ENCODE peak calls at places on chromosomes 1 and 21, in ten cellular contexts. Z is HFFc6; D is cardiac muscle cell; V is activated CD8-positive, alpha-beta memory T cell treated with anti-CD3 and anti-CD28 coated beads, Interleukin-2, amount 50 U/mL, for 48 hours; T is AG10803; Y is kidney; G is dorsolateral prefrontal cortex; P is A549; C is NCI-H345; I is KG1. F is an unnamed sample.

GRCh38 chr1:67135354-67135753 is 584 bp upstream of the C1orf141 start:
- DNase-seq in T (peak), Z (peak), I (no peak), Y (no peak), C (no peak), V (no peak), G (no peak), D (no peak), P (no peak), F (no peak)

GRCh38 chr1:8879348-8880067 is 1.0 kb upstream of the ENO1 start:
- DNase-seq in Y (no peak), D (no peak), T (no peak), G (no peak), V (no peak), C (no peak), P (no peak), I (peak), Z (no peak), F (no peak)

GRCh38 chr1:225304996-225305395 is 122.8 kb downstream of the LBR start:
- DNase-seq in V (no peak), T (no peak), D (no peak), P (no peak), I (no peak), Y (no peak), Z (no peak), C (no peak), G (no peak), F (no peak)

GRCh38 chr1:21909787-21910503 is 27.2 kb downstream of the HSPG2 start:
- DNase-seq in D (peak), Z (no peak), Y (peak), T (peak), G (no peak), C (no peak), P (no peak), V (peak), I (peak), F (no peak)

GRCh38 chr21:16176570-16176969 is 446.8 kb downstream of the USP25 start:
- DNase-seq in T (no peak), D (no peak), C (no peak), V (no peak), Y (no peak), G (no peak), Z (no peak), I (no peak), P (no peak), F (no peak)

GRCh38 chr21:17250651-17251294 is 262.1 kb upstream of the CXADR start:
- DNase-seq in G (no peak), C (peak), I (no peak), T (no peak), Z (no peak), P (no peak), Y (no peak), D (no peak), V (no peak), F (no peak)

GRCh38 chr1:219365435-219365834 is 191.8 kb downstream of the LYPLAL1 start:
- DNase-seq in G (no peak), I (no peak), T (no peak), C (no peak), D (no peak), V (no peak), Y (no peak), Z (no peak), P (no peak), F (no peak)

GRCh38 chr1:222454782-222455181 is 93.1 kb downstream of the HHIPL2 start:
- DNase-seq in V (no peak), Z (peak), Y (no peak), I (no peak), D (no peak), T (peak), C (no peak), P (no peak), G (no peak), F (no peak)

GRCh38 chr1:206788487-206789050 is 16.3 kb upstream of the IL10 start:
- DNase-seq in I (no peak), Y (no peak), T (peak), G (no peak), V (no peak), D (no peak), Z (peak), C (no peak), P (no peak), F (no peak)

GRCh38 chr1:2875677-2876531 is 74.4 kb upstream of the TTC34 start:
- DNase-seq in Z (no peak), P (peak), T (no peak), I (no peak), Y (no peak), C (no peak), V (no peak), G (peak), D (no peak), F (no peak)

GRCh38 chr1:104702731-104703130 is 953.0 kb downstream of the AMY1C start:
- DNase-seq in Y (no peak), G (no peak), I (no peak), V (no peak), D (no peak), Z (no peak), P (no peak), T (no peak), C (no peak), F (no peak)

GRCh38 chr1:174023438-174023837 is 1.3 kb upstream of the RC3H1 start:
- DNase-seq in P (peak), C (peak), V (no peak), G (no peak), T (peak), I (no peak), Y (no peak), Z (no peak), D (peak), F (no peak)

GRCh38 chr1:206495493-206496046 is 11.8 kb upstream of the RASSF5 start:
- DNase-seq in G (no peak), V (no peak), P (no peak), T (peak), I (no peak), Y (no peak), Z (no peak), D (no peak), C (no peak), F (no peak)

GRCh38 chr1:36576118-36576517 is 93.4 kb upstream of the CSF3R start:
- DNase-seq in Z (peak), D (peak), P (peak), G (peak), Y (no peak), I (peak), T (peak), C (peak), V (peak), F (peak)

GRCh38 chr1:203440780-203441179 is 34.8 kb upstream of the PRELP start:
- DNase-seq in Y (peak), Z (peak), V (no peak), I (no peak), T (peak), D (peak), C (peak), G (peak), P (peak), F (no peak)

GRCh38 chr21:28540514-28540913 is 452.2 kb downstream of the LTN1 start:
- DNase-seq in I (no peak), V (no peak), Y (no peak), D (no peak), Z (peak), T (peak), C (no peak), G (no peak), P (no peak), F (no peak)

GRCh38 chr1:19799877-19800804 is at the start of gene TMCO4:
- DNase-seq in P (peak), V (peak), Z (peak), Y (peak), D (peak), G (no peak), I (no peak), T (peak), C (peak), F (no peak)

GRCh38 chr1:241870290-241870689 is 22.3 kb downstream of the EXO1 start:
- DNase-seq in G (no peak), I (no peak), T (peak), D (no peak), C (no peak), Y (no peak), V (no peak), P (no peak), Z (no peak), F (no peak)

GRCh38 chr1:226967665-226968064 is 27.6 kb downstream of the COQ8A start:
- DNase-seq in I (no peak), C (no peak), D (no peak), Y (no peak), Z (no peak), G (no peak), V (no peak), P (no peak), T (peak), F (no peak)

GRCh38 chr1:89523597-89524368 is 846 bp upstream of the LRRC8B start:
- DNase-seq in C (peak), Y (no peak), P (peak), T (no peak), I (peak), G (no peak), D (no peak), V (no peak), Z (no peak), F (no peak)

GRCh38 chr1:54968581-54968980 is 11.8 kb upstream of the TMEM61 start:
- DNase-seq in Y (peak), V (peak), C (peak), G (no peak), Z (no peak), T (peak), D (no peak), I (no peak), P (no peak), F (no peak)

GRCh38 chr21:38140192-38140905 is 116.4 kb upstream of the KCNJ15 start:
- DNase-seq in C (peak), V (no peak), Z (peak), T (peak), I (no peak), Y (peak), D (no peak), P (peak), G (no peak), F (no peak)

GRCh38 chr1:25743164-25744139 is 56.5 kb upstream of the SELENON start:
- DNase-seq in C (peak), T (peak), D (no peak), V (no peak), G (peak), Z (no peak), P (no peak), Y (peak), I (no peak), F (peak)

GRCh38 chr1:15212216-15212988 is 34.6 kb upstream of the FHAD1 start:
- DNase-seq in T (peak), V (no peak), G (no peak), Z (no peak), I (no peak), D (peak), Y (no peak), P (no peak), C (no peak), F (no peak)

GRCh38 chr1:56432561-56432971 is 146.8 kb downstream of the PLPP3 start:
- DNase-seq in G (no peak), C (no peak), Y (no peak), Z (no peak), D (no peak), V (no peak), P (no peak), T (no peak), I (no peak), F (no peak)

GRCh38 chr1:235239821-235240220 is 78.8 kb upstream of the RBM34 start:
- DNase-seq in D (no peak), T (peak), Z (peak), G (no peak), I (peak), V (no peak), P (no peak), Y (no peak), C (no peak), F (no peak)

GRCh38 chr1:52842643-52843310 is at the start of gene ZYG11A:
- DNase-seq in I (peak), Y (peak), G (no peak), P (peak), T (peak), Z (peak), C (peak), D (peak), V (peak), F (peak)